ENCODE peak calls at places on chromosomes 3 and 15, in eight cellular contexts. K is H9, H is body of pancreas, J is transverse colon, L is psoas muscle, T is tibial nerve, O is astrocyte, B is A673. A is an unnamed sample.

GRCh38 chr3:10753964-10754363 is 62.1 kb upstream of the SLC6A11 start:
- DNase-seq in K (peak; percentile 83), H (no peak), J (no peak), L (peak; percentile 27), T (no peak), O (peak; percentile 14), B (peak; percentile 48), A (no peak)

GRCh38 chr3:38543602-38544001 is 47.5 kb downstream of the EXOG start:
- DNase-seq in K (no peak), H (no peak), J (no peak), L (peak; percentile 73), T (no peak), O (no peak), B (no peak), A (no peak)

GRCh38 chr3:113153499-113154107 is 57.8 kb upstream of the BOC start:
- DNase-seq in K (no peak), H (no peak), J (no peak), L (no peak), T (no peak), O (no peak), B (no peak), A (no peak)

GRCh38 chr3:39234705-39235104 is 42.3 kb upstream of the XIRP1 start:
- DNase-seq in K (no peak), H (no peak), J (no peak), L (no peak), T (no peak), O (no peak), B (no peak), A (peak; percentile 61)

GRCh38 chr3:62367735-62368704 is 5.3 kb downstream of the FEZF2 start:
- DNase-seq in K (peak; percentile 57), H (no peak), J (no peak), L (no peak), T (no peak), O (no peak), B (no peak), A (no peak)

GRCh38 chr3:51796859-51797258 is 17.8 kb upstream of the IQCF6 start:
- DNase-seq in K (no peak), H (no peak), J (no peak), L (no peak), T (no peak), O (no peak), B (no peak), A (no peak)

GRCh38 chr15:83783227-83783626 is 129.3 kb downstream of the ADAMTSL3 start:
- DNase-seq in K (no peak), H (no peak), J (no peak), L (no peak), T (no peak), O (no peak), B (no peak), A (no peak)

GRCh38 chr3:128123538-128124368 is at the start of gene RUVBL1:
- DNase-seq in K (peak; percentile 98), H (peak; percentile 97), J (peak; percentile 98), L (peak; percentile 98), T (peak; percentile 88), O (peak; percentile 95), B (peak; percentile 99), A (peak; percentile 97)

GRCh38 chr15:75067123-75067854 is 43.9 kb downstream of the PPCDC start:
- DNase-seq in K (no peak), H (no peak), J (no peak), L (no peak), T (no peak), O (peak; percentile 82), B (no peak), A (no peak)

GRCh38 chr3:196016485-196016884 is 65.4 kb downstream of the TFRC start:
- DNase-seq in K (no peak), H (no peak), J (no peak), L (no peak), T (no peak), O (peak; percentile 75), B (peak; percentile 32), A (no peak)

GRCh38 chr3:38574411-38575278 is 74.8 kb downstream of the SCN5A start:
- DNase-seq in K (peak; percentile 30), H (no peak), J (no peak), L (no peak), T (no peak), O (no peak), B (no peak), A (no peak)

GRCh38 chr15:61640751-61641150 is 411.6 kb upstream of the RORA start:
- DNase-seq in K (no peak), H (no peak), J (no peak), L (no peak), T (no peak), O (no peak), B (no peak), A (no peak)

DNA sequence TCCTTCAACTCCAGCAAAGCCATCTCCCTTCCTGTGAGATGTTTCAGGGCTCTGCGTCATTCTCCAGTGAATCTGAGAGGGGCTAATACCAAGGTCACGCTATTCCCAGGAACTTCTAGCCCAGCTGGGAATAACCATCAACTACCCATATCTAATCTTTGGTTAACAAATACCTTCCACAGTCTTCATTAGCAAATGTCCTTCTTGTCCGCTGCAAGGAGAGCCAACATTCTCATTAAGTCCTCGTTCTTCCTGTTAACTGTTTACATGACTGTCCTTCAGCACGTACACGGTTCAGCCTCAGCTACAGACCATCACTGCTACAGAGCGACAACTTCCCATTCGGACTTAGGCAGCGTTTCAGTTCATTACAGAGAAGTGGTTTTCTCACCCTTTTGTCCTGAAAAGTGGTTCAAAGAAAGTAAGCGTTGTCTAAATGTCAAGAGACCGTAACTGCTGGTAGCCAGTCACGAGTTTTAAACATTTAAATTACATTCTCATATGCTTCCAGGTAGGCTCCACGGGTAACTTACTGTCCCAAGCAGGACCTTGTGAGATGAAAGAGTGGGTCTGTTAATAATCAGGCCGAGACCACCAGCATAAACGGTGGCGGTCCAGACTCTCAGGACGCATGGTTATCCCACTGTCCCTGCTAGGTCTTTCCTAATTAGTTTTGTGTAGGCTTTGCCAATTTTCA is 63.9 kb downstream of the CHSY1 start:
- DNase-seq in K (no peak), H (no peak), J (no peak), L (no peak), T (no peak), O (peak; percentile 99), B (no peak), A (no peak)
- H3K4me1 ChIP-seq in K (peaks cover 12% of the 10 kb centered on the region), H (peaks cover 14% of the 10 kb centered on the region), J (peaks cover 7% of the 10 kb centered on the region), L (peaks cover 34% of the 10 kb centered on the region), T (no peaks in the 10 kb centered on the region), O (peaks cover 46% of the 10 kb centered on the region), B (peaks cover 15% of the 10 kb centered on the region), A (peaks cover 9% of the 10 kb centered on the region)

GRCh38 chr3:123066896-123067688 is at the start of gene PDIA5:
- DNase-seq in K (peak; percentile 95), H (peak; percentile 93), J (peak; percentile 92), L (peak; percentile 90), T (peak; percentile 82), O (peak; percentile 81), B (peak; percentile 96), A (no peak)

GRCh38 chr3:123070471-123070870 is 3.6 kb downstream of the PDIA5 start:
- DNase-seq in K (peak; percentile 28), H (no peak), J (no peak), L (no peak), T (no peak), O (no peak), B (no peak), A (no peak)

GRCh38 chr3:123067689-123068226 is 933 bp downstream of the PDIA5 start:
- DNase-seq in K (no peak), H (no peak), J (no peak), L (no peak), T (no peak), O (no peak), B (peak; percentile 34), A (no peak)

GRCh38 chr3:123068227-123069020 is 1.6 kb downstream of the PDIA5 start:
- DNase-seq in K (peak; percentile 76), H (no peak), J (no peak), L (no peak), T (no peak), O (no peak), B (no peak), A (no peak)

DNA sequence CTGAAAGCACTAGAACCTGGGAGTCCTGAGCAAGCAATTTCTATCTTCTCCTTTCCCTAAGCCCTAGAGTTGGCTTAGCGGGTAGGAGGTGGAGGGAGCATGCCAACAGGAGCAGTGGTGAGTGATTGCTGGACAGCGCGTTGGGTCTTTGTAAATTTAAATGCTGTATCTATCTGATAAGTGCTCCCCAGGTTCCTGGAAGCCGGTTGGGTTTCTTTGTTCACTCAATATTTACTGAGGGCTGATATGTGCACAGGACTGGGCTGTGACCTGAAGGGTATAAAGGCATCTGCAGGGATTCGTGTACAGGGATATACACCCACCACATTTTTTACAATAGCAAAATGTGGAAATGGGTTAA is 2.2 kb downstream of the PDIA5 start:
- DNase-seq in K (no peak), H (peak; percentile 64), J (no peak), L (no peak), T (no peak), O (no peak), B (no peak), A (no peak)
- H3K4me1 ChIP-seq in K (peaks cover 7% of the 10 kb centered on the region), H (peaks cover 61% of the 10 kb centered on the region), J (peaks cover 28% of the 10 kb centered on the region), L (peaks cover 11% of the 10 kb centered on the region), T (no peaks in the 10 kb centered on the region), O (no peaks in the 10 kb centered on the region), B (peaks cover 15% of the 10 kb centered on the region), A (peaks cover 14% of the 10 kb centered on the region)

GRCh38 chr3:139691619-139692018 is 13.8 kb upstream of the NMNAT3 start:
- DNase-seq in K (no peak), H (no peak), J (no peak), L (no peak), T (no peak), O (no peak), B (no peak), A (no peak)

GRCh38 chr3:139695007-139695406 is 17.2 kb upstream of the NMNAT3 start:
- DNase-seq in K (no peak), H (no peak), J (no peak), L (no peak), T (no peak), O (no peak), B (no peak), A (no peak)

GRCh38 chr3:139694542-139694941 is 16.8 kb upstream of the NMNAT3 start:
- DNase-seq in K (no peak), H (no peak), J (no peak), L (no peak), T (no peak), O (no peak), B (no peak), A (no peak)

DNA sequence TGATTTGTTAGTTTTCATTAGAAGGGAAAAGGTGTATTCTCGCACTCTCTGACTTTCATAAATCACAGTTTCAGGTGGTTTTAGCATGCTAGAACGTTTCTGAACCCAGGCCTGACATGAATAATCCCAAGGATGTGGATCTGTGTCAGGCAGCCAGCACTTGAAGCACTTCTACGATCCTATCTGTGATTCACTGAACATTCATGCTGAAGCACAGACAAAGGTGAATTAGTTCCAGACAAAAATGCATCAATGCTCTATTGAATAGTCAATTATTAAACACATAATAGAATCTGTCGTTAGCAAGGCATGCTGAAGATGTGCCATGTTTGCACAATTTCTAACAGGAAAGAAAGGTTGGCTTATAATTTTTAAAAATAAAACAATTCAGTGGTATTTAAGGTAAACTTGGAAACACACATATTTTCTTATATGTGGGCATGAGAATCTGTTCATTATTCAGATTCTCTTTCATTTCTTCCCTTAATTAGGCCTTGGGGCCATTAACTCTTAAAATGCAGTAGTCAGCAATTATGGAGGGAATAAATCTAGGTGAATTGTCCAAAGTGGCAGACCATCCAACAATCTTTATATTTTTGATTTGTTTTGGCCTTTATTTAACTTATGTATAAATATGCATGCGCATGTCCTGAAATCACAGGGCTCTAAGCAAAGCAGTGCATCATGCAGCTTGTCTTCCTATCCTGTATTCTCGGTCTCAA is 18.1 kb upstream of the NMNAT3 start:
- DNase-seq in K (no peak), H (no peak), J (no peak), L (no peak), T (no peak), O (peak; percentile 10), B (no peak), A (no peak)
- H3K4me1 ChIP-seq in K (no peaks in the 10 kb centered on the region), H (no peaks in the 10 kb centered on the region), J (no peaks in the 10 kb centered on the region), L (no peaks in the 10 kb centered on the region), T (no peaks in the 10 kb centered on the region), O (no peaks in the 10 kb centered on the region), B (no peaks in the 10 kb centered on the region), A (no peaks in the 10 kb centered on the region)

GRCh38 chr3:85737846-85738245 is 779.1 kb downstream of the CADM2 start:
- DNase-seq in K (no peak), H (no peak), J (no peak), L (no peak), T (no peak), O (peak; percentile 68), B (no peak), A (no peak)
- H3K4me1 ChIP-seq in K (no peaks in the 10 kb centered on the region), H (no peaks in the 10 kb centered on the region), J (no peaks in the 10 kb centered on the region), L (no peaks in the 10 kb centered on the region), T (no peaks in the 10 kb centered on the region), O (no peaks in the 10 kb centered on the region), B (no peaks in the 10 kb centered on the region), A (no peaks in the 10 kb centered on the region)

A was measured in CD8-positive, alpha-beta memory T cell.